ENCODE peak calls at places on chromosomes 5 and 9, in four cellular contexts. Y, D, X and Q are unnamed samples.

GRCh38 chr9:131275332-131276106 is 791 bp downstream of the FAM78A start:
- DNase-seq in Y (peak), D (peak), X (no peak), Q (peak)

GRCh38 chr5:169980418-169981053 is at the start of gene INSYN2B:
- DNase-seq in Y (peak), D (peak), X (peak), Q (peak)

GRCh38 chr5:112551437-112552018 is 132.5 kb upstream of the EPB41L4A start:
- DNase-seq in Y (peak), D (peak), X (peak), Q (no peak)

GRCh38 chr9:116062206-116062550 is 91.4 kb upstream of the PAPPA start:
- DNase-seq in Y (no peak), D (no peak), X (no peak), Q (no peak)

GRCh38 chr9:16883586-16883985 is 13.1 kb upstream of the BNC2 start:
- DNase-seq in Y (no peak), D (no peak), X (no peak), Q (no peak)

GRCh38 chr9:101311759-101312420 is 72.9 kb downstream of the BAAT start:
- DNase-seq in Y (peak), D (peak), X (peak), Q (no peak)

GRCh38 chr5:125263346-125263745 is 516.9 kb upstream of the ZNF608 start:
- DNase-seq in Y (no peak), D (no peak), X (no peak), Q (no peak)

GRCh38 chr5:90792725-90793124 is 234.1 kb downstream of the ADGRV1 start:
- DNase-seq in Y (no peak), D (no peak), X (no peak), Q (no peak)

GRCh38 chr5:73284985-73285384 is 112.0 kb downstream of the TMEM174 start:
- DNase-seq in Y (no peak), D (no peak), X (no peak), Q (no peak)

GRCh38 chr9:19424176-19424779 is 15.5 kb downstream of the ACER2 start:
- DNase-seq in Y (no peak), D (no peak), X (no peak), Q (no peak)

GRCh38 chr9:3398232-3398648 is 127.6 kb downstream of the RFX3 start:
- DNase-seq in Y (no peak), D (no peak), X (no peak), Q (no peak)

GRCh38 chr5:82735160-82735789 is 341.9 kb downstream of the TMEM167A start:
- DNase-seq in Y (peak), D (no peak), X (no peak), Q (no peak)

GRCh38 chr9:447230-448025 is 232.8 kb downstream of the DOCK8 start:
- DNase-seq in Y (no peak), D (peak), X (no peak), Q (no peak)

GRCh38 chr5:51472472-51472871 is 89.2 kb downstream of the ISL1 start:
- DNase-seq in Y (no peak), D (no peak), X (no peak), Q (no peak)

GRCh38 chr5:132258102-132259060 is 885 bp downstream of the PDLIM4 start:
- DNase-seq in Y (no peak), D (no peak), X (no peak), Q (no peak)

GRCh38 chr5:161261693-161262323 is 284.7 kb downstream of the GABRB2 start:
- DNase-seq in Y (no peak), D (no peak), X (no peak), Q (no peak)

GRCh38 chr5:10331341-10331796 is 22.1 kb upstream of the MARCHF6 start:
- DNase-seq in Y (peak), D (peak), X (no peak), Q (no peak)

GRCh38 chr5:176737746-176738699 is 72.3 kb upstream of the UNC5A start:
- DNase-seq in Y (no peak), D (no peak), X (no peak), Q (no peak)

GRCh38 chr5:2123874-2124273 is 241.1 kb upstream of the IRX4 start:
- DNase-seq in Y (no peak), D (no peak), X (no peak), Q (no peak)

GRCh38 chr5:39140558-39141168 is 66.5 kb upstream of the RICTOR start:
- DNase-seq in Y (no peak), D (no peak), X (no peak), Q (no peak)

GRCh38 chr9:76629205-76629990 is 134.8 kb upstream of the PCA3 start:
- DNase-seq in Y (no peak), D (no peak), X (no peak), Q (no peak)

GRCh38 chr5:145161384-145161783 is 673.8 kb downstream of the PRELID2 start:
- DNase-seq in Y (no peak), D (no peak), X (no peak), Q (no peak)

GRCh38 chr9:125685167-125685566 is 21.8 kb downstream of the MAPKAP1 start:
- DNase-seq in Y (no peak), D (no peak), X (no peak), Q (no peak)

DNA sequence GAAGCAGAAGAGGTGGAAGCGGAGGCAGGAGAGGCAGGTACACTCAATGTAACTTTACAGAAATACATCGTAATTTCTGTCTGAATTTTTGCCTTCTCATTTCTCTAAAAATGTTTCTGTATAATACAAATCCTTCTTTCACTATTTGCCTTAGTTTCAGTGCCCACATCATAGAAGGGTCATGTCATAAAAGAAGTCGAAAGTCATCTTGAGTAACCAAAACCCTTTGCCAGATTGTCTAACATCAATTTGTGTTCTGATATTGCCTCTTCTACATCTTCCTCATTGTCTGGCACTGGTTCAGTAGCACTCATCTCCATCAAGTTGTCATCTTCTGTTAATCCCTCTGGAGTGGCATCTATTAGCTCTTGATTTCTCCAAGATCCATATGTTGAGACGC is 6.2 kb upstream of the CYFIP2 start:
- DNase-seq in Y (no peak), D (no peak), X (no peak), Q (no peak)
- TF ChIP-seq ELF4 in Y (no peak), D (no peak), X (no peak), Q (no peak)

GRCh38 chr9:110897899-110898298 is 140.4 kb downstream of the LPAR1 start:
- DNase-seq in Y (no peak), D (no peak), X (no peak), Q (no peak)

GRCh38 chr9:110895141-110895912 is 142.9 kb downstream of the LPAR1 start:
- DNase-seq in Y (no peak), D (no peak), X (no peak), Q (no peak)

GRCh38 chr9:110900451-110900850 is 137.8 kb downstream of the LPAR1 start:
- DNase-seq in Y (no peak), D (no peak), X (no peak), Q (no peak)

GRCh38 chr9:110900917-110901316 is 137.4 kb downstream of the LPAR1 start:
- DNase-seq in Y (no peak), D (no peak), X (no peak), Q (no peak)
- TF ChIP-seq ELF4 in Y (no peak), D (no peak), X (no peak), Q (no peak)

GRCh38 chr5:98187945-98188344 is 585.5 kb upstream of the RGMB start:
- DNase-seq in Y (no peak), D (no peak), X (no peak), Q (no peak)
- TF ChIP-seq ELF4 in Y (no peak), D (no peak), X (no peak), Q (no peak)

DNA sequence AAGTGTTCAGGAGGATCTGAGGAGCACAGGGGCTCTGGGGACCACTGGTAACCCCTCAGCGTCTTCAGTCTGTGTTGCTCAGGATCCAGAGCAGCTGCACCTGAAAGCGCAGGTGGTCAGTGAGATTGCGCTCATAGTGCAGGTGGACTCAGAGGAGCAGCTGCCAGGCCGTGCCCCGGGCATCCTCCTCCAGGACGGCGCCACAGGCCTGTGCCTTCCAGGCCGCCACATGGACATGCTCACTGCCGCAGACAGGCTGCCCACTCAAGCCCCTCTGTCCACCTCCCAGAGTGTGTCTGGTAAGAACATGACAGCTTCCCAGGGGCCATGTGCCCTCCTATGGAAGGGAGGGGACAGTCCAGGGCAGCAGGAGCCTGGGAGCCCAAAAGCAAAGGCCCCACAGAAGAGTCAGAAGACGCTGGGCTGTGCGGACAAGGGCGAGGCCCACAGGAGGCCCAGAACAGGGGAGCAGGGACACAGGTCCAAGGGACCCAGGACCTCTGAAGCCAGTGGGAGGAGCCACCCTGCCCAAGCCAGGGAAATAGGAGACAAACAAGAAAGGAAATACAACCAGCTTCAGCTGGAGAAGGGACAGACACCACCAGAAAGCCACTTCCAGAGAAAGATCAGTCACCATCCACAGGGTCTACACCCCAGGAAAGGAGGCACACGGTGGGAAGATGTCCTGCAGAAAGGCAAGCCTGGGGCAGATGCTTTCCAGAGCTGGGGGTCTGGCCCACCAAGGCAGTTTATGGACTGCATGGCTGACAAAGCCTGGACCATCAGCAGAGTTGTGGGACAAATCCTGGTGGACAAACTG is 5.2 kb downstream of the SPATA31E1 start:
- DNase-seq in Y (no peak), D (no peak), X (peak), Q (no peak)
- TF ChIP-seq ELF4 in Y (no peak), D (no peak), X (no peak), Q (no peak)

DNA sequence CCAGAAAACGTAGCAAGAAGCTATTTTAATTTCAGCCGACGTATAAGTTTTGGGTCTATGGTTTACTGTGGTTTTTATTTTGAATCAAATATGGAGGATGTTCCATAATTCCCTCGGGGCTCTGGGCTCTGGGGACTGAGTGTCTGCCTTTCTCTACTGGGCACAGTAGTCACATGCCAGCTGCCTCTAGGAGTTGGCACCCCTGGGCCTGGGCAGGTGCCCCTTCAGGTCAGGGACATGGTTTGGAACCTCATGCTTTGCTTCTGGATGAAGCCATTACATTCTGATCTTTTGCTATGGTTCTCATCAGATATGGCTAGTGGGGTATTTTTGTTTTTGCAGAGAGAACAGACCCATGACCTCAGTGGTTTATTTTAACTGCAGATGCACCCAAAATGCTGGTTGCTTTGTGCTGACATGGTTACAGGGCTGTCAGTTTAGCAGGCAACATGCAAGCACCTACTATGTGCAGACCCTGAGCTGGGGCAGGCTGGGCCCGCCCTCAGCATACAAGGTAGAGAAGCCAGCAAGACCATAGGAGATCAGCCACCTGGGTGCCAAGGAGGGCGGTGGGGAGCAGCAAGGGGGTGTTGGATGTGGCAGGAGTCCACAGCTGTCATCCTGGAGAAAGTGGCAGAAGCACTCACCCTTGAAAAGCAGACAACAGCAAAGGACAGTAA is 54.5 kb upstream of the PSD2 start:
- DNase-seq in Y (no peak), D (no peak), X (no peak), Q (no peak)
- TF ChIP-seq ELF4 in Y (no peak), D (no peak), X (no peak), Q (no peak)